ENCODE peak calls at places on chromosomes 11 and 22, in ten cellular contexts. U is transverse colon, B is IMR-90, M is esophagus squamous epithelium, H is suprapubic skin, C is prostate gland, J is esophagus muscularis mucosa, W is tibial nerve, P is endothelial cell of umbilical vein, I is ovary. E is an unnamed sample.

GRCh38 chr11:1665313-1665712 is 31.7 kb upstream of the KRTAP5-6 start:
- DNase-seq in C (no peak), P (no peak), B (no peak), W (no peak), I (no peak), H (no peak), U (no peak), J (no peak), M (no peak), E (no peak)

GRCh38 chr11:123924027-123924426 is 15.4 kb upstream of the OR4D5 start:
- DNase-seq in C (no peak), H (no peak), P (no peak), J (no peak), U (no peak), W (no peak), I (no peak), M (no peak), B (no peak), E (no peak)

GRCh38 chr11:132125855-132126841 is 755.7 kb downstream of the NTM start:
- DNase-seq in C (no peak), J (no peak), I (no peak), M (no peak), P (peak; percentile 48), B (peak; percentile 26), H (no peak), W (peak; percentile 25), U (no peak), E (no peak)

GRCh38 chr11:47249378-47249715 is 733 bp upstream of the ACP2 start:
- DNase-seq in P (no peak), J (no peak), M (no peak), W (no peak), B (no peak), H (no peak), C (no peak), U (no peak), I (no peak), E (no peak)

GRCh38 chr11:112382561-112382960 is 121.9 kb upstream of the PLET1 start:
- DNase-seq in M (no peak), C (no peak), I (no peak), U (no peak), W (no peak), J (no peak), B (no peak), H (no peak), P (no peak), E (no peak)

GRCh38 chr11:96318399-96318798 is 24.6 kb downstream of the MAML2 start:
- DNase-seq in B (no peak), M (no peak), W (no peak), J (no peak), P (no peak), H (no peak), I (no peak), U (no peak), C (no peak), E (no peak)

GRCh38 chr22:47053013-47053864 is 290.8 kb downstream of the TBC1D22A start:
- DNase-seq in I (no peak), B (no peak), M (no peak), C (no peak), P (no peak), U (no peak), J (no peak), H (no peak), W (no peak), E (no peak)

GRCh38 chr11:93330446-93330984 is at the start of gene DEUP1:
- DNase-seq in C (peak; percentile 50), I (peak; percentile 56), P (peak; percentile 1), H (peak; percentile 61), W (no peak), B (no peak), M (no peak), U (peak; percentile 53), J (no peak), E (peak; percentile 56)

GRCh38 chr22:37904572-37905533 is 1.2 kb upstream of the MICALL1 start:
- DNase-seq in H (no peak), I (peak; percentile 67), J (no peak), U (peak; percentile 33), B (peak; percentile 99), P (peak; percentile 90), M (no peak), W (peak; percentile 20), C (no peak), E (peak; percentile 83)

GRCh38 chr11:6992026-6992425 is 28.1 kb downstream of the ZNF214 start:
- DNase-seq in J (no peak), I (no peak), P (no peak), U (no peak), M (no peak), H (no peak), B (peak; percentile 47), C (peak; percentile 35), W (no peak), E (no peak)

GRCh38 chr11:114607753-114608459 is 12.3 kb upstream of the NXPE4 start:
- DNase-seq in P (no peak), B (no peak), C (no peak), W (no peak), M (no peak), I (no peak), U (no peak), H (no peak), J (peak; percentile 45), E (no peak)

GRCh38 chr22:21849489-21849888 is 18.0 kb downstream of the MAPK1 start:
- DNase-seq in H (no peak), W (no peak), J (no peak), M (no peak), I (no peak), B (no peak), P (no peak), C (no peak), U (no peak), E (no peak)

GRCh38 chr22:30252411-30253204 is 6.0 kb upstream of the LIF start:
- DNase-seq in W (no peak), C (no peak), H (no peak), J (no peak), I (no peak), P (peak; percentile 4), B (no peak), M (no peak), U (peak; percentile 78), E (no peak)

GRCh38 chr22:17795661-17796548 is 21.6 kb upstream of the BID start:
- DNase-seq in M (no peak), I (no peak), U (no peak), J (no peak), W (no peak), P (no peak), B (no peak), C (no peak), H (no peak), E (no peak)
- TF ChIP-seq POLR2A in M (no peak), I (no peak), U (no peak), J (no peak), W (no peak), P (no peak), B (no peak), C (no peak), H (no peak), E (no peak)

GRCh38 chr22:23835773-23836144 is 3.0 kb downstream of the DERL3 start:
- DNase-seq in P (no peak), H (peak; percentile 32), I (peak; percentile 59), C (no peak), J (no peak), B (no peak), U (no peak), W (no peak), M (no peak), E (no peak)
- TF ChIP-seq POLR2A in P (no peak), H (no peak), I (no peak), C (no peak), J (no peak), B (no peak), U (no peak), W (no peak), M (no peak), E (no peak)

GRCh38 chr22:24398409-24398808 is 29.0 kb upstream of the ADORA2A start:
- DNase-seq in M (no peak), C (no peak), P (no peak), H (no peak), W (no peak), I (no peak), B (peak; percentile 68), J (no peak), U (no peak), E (no peak)

GRCh38 chr22:24402460-24403192 is 24.8 kb upstream of the ADORA2A start:
- DNase-seq in W (peak; percentile 89), M (no peak), B (peak; percentile 94), C (peak; percentile 98), P (peak; percentile 97), I (peak; percentile 43), H (peak; percentile 82), U (peak; percentile 92), J (no peak), E (peak; percentile 89)

GRCh38 chr22:24400037-24400725 is 27.2 kb upstream of the ADORA2A start:
- DNase-seq in J (no peak), B (no peak), I (no peak), P (no peak), C (no peak), U (no peak), H (no peak), M (no peak), W (no peak), E (no peak)

GRCh38 chr22:24401824-24402434 is 25.5 kb upstream of the ADORA2A start:
- DNase-seq in J (no peak), I (no peak), W (no peak), U (no peak), M (no peak), B (no peak), P (no peak), C (no peak), H (no peak), E (no peak)

DNA sequence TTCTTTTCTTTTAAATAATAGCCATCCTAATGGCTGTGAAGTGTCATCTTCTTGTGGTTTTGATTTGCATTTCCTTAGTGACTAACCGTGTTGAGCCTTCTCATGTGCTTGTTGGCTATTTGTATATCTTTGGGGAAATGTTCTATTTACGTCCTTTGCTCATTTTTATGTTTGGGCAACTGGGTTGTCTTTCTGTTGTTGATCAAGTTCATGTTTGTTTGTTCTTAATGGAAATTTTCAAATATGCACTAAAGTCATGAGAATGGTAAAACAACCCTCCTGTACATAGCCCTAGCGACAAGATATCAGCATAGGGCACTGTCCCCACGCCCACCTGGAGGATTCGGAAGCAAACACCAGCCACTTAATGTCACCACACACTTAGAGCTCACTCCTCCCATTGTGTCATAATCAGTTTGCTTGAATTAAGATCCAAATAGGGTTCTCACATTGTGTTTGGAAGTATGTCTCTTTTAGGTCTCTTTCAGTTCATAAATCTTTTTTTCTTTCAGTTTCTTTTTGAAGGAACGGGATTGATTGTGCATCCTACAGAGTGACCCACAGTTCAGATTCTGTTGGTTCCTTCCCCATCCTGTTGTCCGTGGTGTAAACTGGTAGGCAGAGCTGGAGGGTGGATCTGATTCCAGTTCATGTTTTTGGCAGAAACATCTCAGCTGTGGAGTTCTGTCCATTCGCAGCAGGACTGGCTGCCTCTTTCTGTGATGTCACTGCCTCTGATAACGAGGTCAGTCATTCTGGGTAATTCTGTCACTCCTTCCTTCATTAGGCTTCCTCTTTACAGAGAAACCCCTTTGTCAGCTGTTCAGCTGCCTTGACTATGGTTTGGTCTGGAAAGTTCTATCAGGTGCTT is 26.4 kb upstream of the ADORA2A start:
- DNase-seq in U (no peak), B (peak; percentile 45), I (no peak), W (no peak), J (no peak), H (no peak), M (no peak), P (no peak), C (no peak), E (no peak)
- TF ChIP-seq POLR2A in U (no peak), B (no peak), I (no peak), W (no peak), J (no peak), H (no peak), M (peak; percentile 12), P (no peak), C (no peak), E (no peak)

GRCh38 chr11:118602331-118602730 is 5.1 kb upstream of the PHLDB1 start:
- DNase-seq in H (no peak), P (no peak), C (no peak), U (no peak), B (no peak), W (no peak), M (no peak), I (no peak), J (no peak), E (peak; percentile 41)
- TF ChIP-seq POLR2A in H (no peak), P (no peak), C (no peak), U (no peak), B (no peak), W (no peak), M (no peak), I (no peak), J (no peak), E (no peak)

E was measured in sigmoid colon.